ENCODE peak calls at places on chromosomes 12 and 14, in four cellular contexts. F, K, Z and G are unnamed samples.

GRCh38 chr12:124506145-124506831 is 61.1 kb downstream of the NCOR2 start:
- DNase-seq in Z (no peak), K (no peak), F (no peak), G (no peak)

GRCh38 chr12:119235352-119235751 is 56.6 kb downstream of the HSPB8 start:
- DNase-seq in Z (no peak), F (peak; percentile 12), K (no peak), G (peak; percentile 31)

GRCh38 chr12:45336762-45337596 is 121.1 kb downstream of the ANO6 start:
- DNase-seq in Z (no peak), F (peak; percentile 24), K (no peak), G (no peak)

GRCh38 chr12:91461061-91461460 is 278.4 kb upstream of the DCN start:
- DNase-seq in Z (no peak), K (no peak), F (no peak), G (no peak)

GRCh38 chr14:77097689-77098469 is at the start of gene CIPC:
- DNase-seq in F (peak; percentile 99), K (peak; percentile 96), Z (peak; percentile 98), G (peak; percentile 97)

GRCh38 chr12:92927055-92927435 is 2.0 kb downstream of the EEA1 start:
- DNase-seq in F (peak; percentile 59), K (peak; percentile 29), Z (no peak), G (no peak)

GRCh38 chr14:92922883-92923743 is at the start of gene CHGA:
- DNase-seq in F (peak; percentile 38), K (peak; percentile 36), Z (peak; percentile 94), G (peak; percentile 86)

GRCh38 chr12:2298556-2299195 is 245.9 kb downstream of the CACNA1C start:
- DNase-seq in F (no peak), K (no peak), Z (no peak), G (no peak)

GRCh38 chr12:50764861-50765324 is 992 bp downstream of the ATF1 start:
- DNase-seq in K (peak; percentile 89), Z (no peak), F (peak; percentile 72), G (no peak)

GRCh38 chr12:92784795-92785562 is 82.2 kb downstream of the PLEKHG7 start:
- DNase-seq in Z (no peak), F (peak; percentile 82), K (peak; percentile 85), G (no peak)

GRCh38 chr12:22447223-22447622 is 97.1 kb downstream of the C2CD5 start:
- DNase-seq in Z (no peak), K (no peak), F (no peak), G (no peak)

GRCh38 chr12:475286-475685 is 15.5 kb downstream of the B4GALNT3 start:
- DNase-seq in F (no peak), K (no peak), Z (no peak), G (no peak)

GRCh38 chr12:8687846-8688601 is 9.8 kb upstream of the RIMKLB start:
- DNase-seq in F (peak; percentile 76), Z (no peak), K (no peak), G (no peak)

GRCh38 chr14:70555890-70556289 is 21.1 kb upstream of the ADAM20 start:
- DNase-seq in F (no peak), K (no peak), Z (no peak), G (peak; percentile 50)

GRCh38 chr14:92646952-92647461 is 101.4 kb downstream of the LGMN start:
- DNase-seq in F (peak; percentile 16), Z (no peak), K (no peak), G (no peak)

GRCh38 chr12:108691995-108692808 is 39.1 kb downstream of the CORO1C start:
- DNase-seq in K (no peak), Z (no peak), F (peak; percentile 40), G (no peak)

GRCh38 chr12:131928765-131929529 is at the start of gene PUS1:
- DNase-seq in K (peak; percentile 88), Z (peak; percentile 93), F (peak; percentile 97), G (peak; percentile 91)

GRCh38 chr14:66739826-66740225 is 231.9 kb downstream of the GPHN start:
- DNase-seq in F (no peak), Z (no peak), K (no peak), G (no peak)

GRCh38 chr14:55136241-55136640 is 7.2 kb downstream of the LGALS3 start:
- DNase-seq in K (no peak), F (no peak), Z (no peak), G (no peak)

GRCh38 chr14:90419200-90419599 is 22.4 kb downstream of the CALM1 start:
- DNase-seq in K (no peak), Z (no peak), F (peak; percentile 80), G (no peak)

GRCh38 chr14:103186241-103186835 is 63.1 kb downstream of the TNFAIP2 start:
- DNase-seq in Z (no peak), K (no peak), F (no peak), G (no peak)

GRCh38 chr14:94120667-94121335 is 8.6 kb downstream of the IFI27L2 start:
- DNase-seq in K (no peak), F (no peak), Z (no peak), G (no peak)

GRCh38 chr12:49355913-49356312 is 9.2 kb downstream of the DNAJC22 start:
- DNase-seq in F (no peak), K (no peak), Z (no peak), G (no peak)

GRCh38 chr14:23183479-23183878 is at the start of gene SLC7A8:
- DNase-seq in F (no peak), Z (peak; percentile 78), K (no peak), G (peak; percentile 78)

GRCh38 chr14:72780771-72781170 is 113.1 kb downstream of the DPF3 start:
- DNase-seq in K (no peak), F (no peak), Z (peak; percentile 19), G (no peak)

GRCh38 chr14:93950948-93951668 is 24.0 kb downstream of the FAM181A start:
- DNase-seq in F (no peak), Z (no peak), K (no peak), G (no peak)

GRCh38 chr14:72237722-72238666 is 305.8 kb downstream of the RGS6 start:
- DNase-seq in Z (no peak), K (no peak), F (no peak), G (no peak)

GRCh38 chr14:70064111-70064885 is 124.5 kb downstream of the SLC8A3 start:
- DNase-seq in F (peak; percentile 27), Z (no peak), K (no peak), G (no peak)

DNA sequence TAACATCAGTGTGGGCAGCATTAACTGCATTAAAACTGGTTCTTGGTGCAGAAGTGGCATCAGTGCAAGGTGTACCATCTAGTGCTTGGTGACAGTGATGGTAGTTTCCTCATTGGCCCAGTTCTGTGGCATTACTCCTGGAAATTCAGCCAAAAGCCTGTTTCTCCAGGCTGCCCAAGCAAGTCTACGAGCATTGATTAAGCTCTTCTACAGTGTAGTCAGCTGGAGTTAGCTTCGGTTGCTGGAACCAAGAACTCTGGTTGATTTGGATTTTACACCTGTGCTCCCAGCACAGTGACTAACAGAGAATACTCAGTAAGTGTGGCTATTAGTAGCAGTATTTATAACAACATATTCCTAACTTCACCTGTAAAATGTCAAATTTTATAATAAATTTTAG is 84.9 kb upstream of the ZDHHC17 start:
- DNase-seq in F (no peak), K (no peak), Z (no peak), G (no peak)
- TF ChIP-seq JUN in F (no peak), K (no peak), Z (no peak), G (no peak)

DNA sequence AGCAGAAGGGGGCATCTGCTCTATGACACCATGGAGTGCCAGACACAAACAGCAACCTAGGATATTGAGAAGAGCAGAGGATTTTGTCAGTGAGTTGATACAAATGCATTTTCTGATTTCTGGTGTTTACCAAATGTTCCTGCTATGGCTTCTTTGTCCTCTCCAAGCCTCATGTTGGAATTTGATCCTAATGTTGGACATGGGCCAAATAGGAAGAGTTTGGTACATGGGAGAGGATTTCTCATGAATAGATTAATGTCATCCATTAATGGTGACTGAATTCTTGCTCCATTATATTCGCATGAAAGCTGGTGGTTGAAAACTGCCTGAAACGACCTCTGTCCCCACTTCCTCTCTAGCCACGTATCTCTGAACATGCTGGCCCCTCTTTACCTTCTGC is 1002.2 kb upstream of the FLRT2 start:
- DNase-seq in K (no peak), F (no peak), Z (no peak), G (no peak)
- TF ChIP-seq JUN in K (no peak), F (no peak), Z (no peak), G (no peak)

GRCh38 chr12:34597548-34598351 is 575.5 kb downstream of the ALG10 start:
- DNase-seq in Z (no peak), F (no peak), K (no peak), G (no peak)

GRCh38 chr12:34598851-34599529 is 576.7 kb downstream of the ALG10 start:
- DNase-seq in K (no peak), F (no peak), Z (no peak), G (no peak)

GRCh38 chr12:34599530-34600513 is 577.5 kb downstream of the ALG10 start:
- DNase-seq in K (no peak), F (no peak), Z (no peak), G (no peak)

GRCh38 chr12:34598352-34598827 is 576.1 kb downstream of the ALG10 start:
- DNase-seq in F (no peak), Z (no peak), K (no peak), G (no peak)

DNA sequence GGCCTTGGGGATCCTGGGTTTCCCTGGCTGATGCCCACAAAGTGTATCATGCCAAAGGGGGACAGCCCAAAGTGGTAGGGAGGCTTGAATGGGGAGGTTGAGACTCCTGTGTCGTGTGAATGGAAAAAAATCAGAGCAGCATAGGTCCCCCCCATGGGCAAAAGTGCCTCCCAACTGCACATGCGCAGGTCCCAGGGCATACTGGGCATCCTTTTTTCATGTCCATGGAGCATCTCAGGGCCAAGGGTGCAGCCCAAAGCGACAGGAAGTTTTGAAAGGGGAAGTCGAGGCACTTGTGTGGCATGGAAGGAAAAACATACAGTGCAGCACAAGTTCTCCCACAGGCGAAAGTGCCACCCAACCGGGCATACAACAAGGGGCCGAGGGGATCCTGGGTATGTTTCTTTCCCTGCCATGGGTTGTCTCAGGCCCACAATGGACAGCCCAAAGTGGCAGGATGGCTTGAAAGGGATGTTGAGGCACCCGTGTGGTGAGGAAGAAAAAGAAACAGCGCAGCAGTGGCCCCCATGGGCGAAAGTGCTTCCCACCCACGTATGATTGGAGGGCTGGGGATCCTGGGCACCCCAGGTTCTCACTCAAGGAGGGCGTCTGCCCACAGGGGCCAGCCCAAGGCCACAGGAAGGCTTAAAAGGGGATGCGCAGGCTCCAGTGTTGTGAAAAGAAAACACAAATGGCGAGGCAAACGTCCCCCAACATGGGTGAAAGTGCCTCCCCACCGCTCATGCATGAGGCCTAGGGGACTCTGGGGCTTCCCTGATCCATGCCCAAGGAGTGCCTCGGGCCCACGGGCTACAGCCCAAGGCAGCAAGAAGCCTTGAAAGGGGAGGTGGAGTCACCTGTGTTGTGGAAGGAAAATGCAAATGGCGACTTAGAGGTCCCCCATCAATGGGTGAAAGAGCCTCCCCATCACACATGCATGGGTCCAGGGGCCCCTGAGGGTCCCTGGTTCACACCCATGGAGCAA is 573.7 kb downstream of the ALG10 start:
- DNase-seq in Z (no peak), F (no peak), K (no peak), G (no peak)
- TF ChIP-seq JUN in Z (no peak), F (no peak), K (no peak), G (no peak)

DNA sequence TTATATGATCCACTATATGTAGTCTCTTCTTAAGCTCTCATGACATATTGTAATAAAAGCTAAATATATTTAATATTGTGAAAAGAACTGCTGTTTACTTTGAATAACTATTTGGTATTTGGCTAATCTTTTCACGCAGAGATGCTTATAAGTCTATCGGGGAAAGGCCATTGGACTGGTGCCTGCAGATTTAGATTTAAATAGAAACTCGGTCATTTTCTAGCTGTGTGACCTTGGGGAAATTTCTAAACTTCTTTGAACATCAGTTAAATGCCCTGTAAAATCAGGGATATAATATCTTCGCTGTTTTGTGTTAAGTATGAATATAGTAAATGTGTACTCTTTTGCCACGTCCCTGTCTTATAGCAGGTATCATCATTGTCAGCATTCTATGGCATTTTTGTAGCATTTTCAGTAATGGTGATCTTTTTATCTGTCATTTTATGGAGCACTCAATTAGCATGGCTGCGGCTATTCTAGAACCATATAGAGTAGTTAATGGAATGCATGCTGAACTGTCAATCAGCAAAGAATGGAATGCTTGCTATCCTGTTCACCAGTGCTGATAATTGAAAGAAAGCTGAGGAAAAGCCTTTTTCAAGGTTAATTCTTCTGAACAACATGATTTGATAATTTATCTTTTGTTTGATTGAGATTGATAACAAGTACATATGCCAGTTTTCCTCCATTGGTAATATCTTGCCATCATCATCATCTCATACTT is 181.2 kb downstream of the TMTC2 start:
- DNase-seq in K (no peak), F (no peak), Z (no peak), G (no peak)
- TF ChIP-seq JUN in K (no peak), F (no peak), Z (no peak), G (no peak)